ENCODE peak calls at places on chromosomes 1 and 21, in four cellular contexts. E, S, U and Z are unnamed samples.

GRCh38 chr1:192576190-192577144 is 894 bp downstream of the RGS1 start:
- DNase-seq in U (no peak), S (no peak), E (no peak), Z (no peak)

GRCh38 chr1:14778882-14779594 is 180.6 kb downstream of the KAZN start:
- DNase-seq in S (no peak), U (no peak), E (peak), Z (no peak)

GRCh38 chr1:200090252-200091159 is 63.0 kb downstream of the NR5A2 start:
- DNase-seq in U (no peak), E (no peak), S (no peak), Z (no peak)

GRCh38 chr1:52365091-52365745 is 787 bp downstream of the CC2D1B start:
- DNase-seq in S (no peak), U (no peak), E (peak), Z (peak)

GRCh38 chr1:65163193-65163805 is 15.3 kb downstream of the AK4 start:
- DNase-seq in U (no peak), E (no peak), S (no peak), Z (no peak)

GRCh38 chr1:54287176-54287650 is 87.2 kb downstream of the MRPL37 start:
- DNase-seq in U (no peak), S (peak), E (peak), Z (no peak)

GRCh38 chr21:32207096-32207716 is 71.6 kb downstream of the MIS18A start:
- DNase-seq in U (no peak), E (no peak), S (no peak), Z (no peak)

GRCh38 chr1:53368314-53369033 is 40.6 kb upstream of the LRP8 start:
- DNase-seq in S (peak), U (no peak), E (no peak), Z (no peak)

GRCh38 chr1:28031173-28031572 is 57.2 kb downstream of the EYA3 start:
- DNase-seq in S (no peak), E (no peak), U (no peak), Z (no peak)

GRCh38 chr1:240170806-240171205 is 79.1 kb downstream of the FMN2 start:
- DNase-seq in S (no peak), U (no peak), E (no peak), Z (no peak)

GRCh38 chr1:16208270-16208987 is 4.0 kb downstream of the ARHGEF19 start:
- DNase-seq in U (no peak), S (no peak), E (no peak), Z (no peak)

GRCh38 chr1:15940110-15941043 is 35.5 kb downstream of the ZBTB17 start:
- DNase-seq in E (no peak), S (no peak), U (no peak), Z (no peak)

GRCh38 chr21:45839274-45839673 is 142.3 kb upstream of the COL6A1 start:
- DNase-seq in U (no peak), S (no peak), E (no peak), Z (no peak)

GRCh38 chr1:177615251-177615650 is 354.6 kb downstream of the SEC16B start:
- DNase-seq in E (no peak), U (no peak), S (no peak), Z (no peak)

GRCh38 chr1:165367375-165367993 is 11.0 kb upstream of the LMX1A start:
- DNase-seq in E (peak), S (peak), U (peak), Z (no peak)

GRCh38 chr1:3902546-3902945 is 2.5 kb upstream of the C1orf174 start:
- DNase-seq in S (no peak), E (peak), U (no peak), Z (no peak)

GRCh38 chr1:40130892-40131291 is 30.3 kb upstream of the RLF start:
- DNase-seq in S (no peak), U (no peak), E (no peak), Z (no peak)

GRCh38 chr1:169110691-169111447 is 4.4 kb downstream of the ATP1B1 start:
- DNase-seq in U (no peak), S (no peak), E (no peak), Z (peak)

GRCh38 chr1:197778326-197778922 is 3.1 kb upstream of the DENND1B start:
- DNase-seq in S (no peak), E (no peak), U (no peak), Z (no peak)

GRCh38 chr1:75083223-75083622 is 51.0 kb upstream of the LHX8 start:
- DNase-seq in S (no peak), E (no peak), U (no peak), Z (no peak)

GRCh38 chr1:110596312-110596711 is 9.8 kb downstream of the KCNA2 start:
- DNase-seq in S (no peak), U (no peak), E (no peak), Z (no peak)

GRCh38 chr1:165542647-165543046 is 1.2 kb upstream of the LRRC52 start:
- DNase-seq in S (no peak), E (no peak), U (no peak), Z (no peak)